ENCODE peak calls at places on chromosome 18, in nine cellular contexts. V is neuronal stem cell; P is left ventricle myocardium superior; F is NCI-H1930; O is H54; I is COR-L47; Q is HT1080; R is T-helper 9 cell; J is activated CD4-positive, alpha-beta T cell treated with anti-CD3 and anti-CD28 coated beads, Interleukin-2, amount 10 ng/mL, durations not matched to agents 7 days and 5 days. Y is an unnamed sample.

GRCh38 chr18:44098551-44099098 is 582.1 kb upstream of the SETBP1 start:
- DNase-seq in V (no peak), P (no peak), F (no peak), O (no peak), I (no peak), Q (peak), R (no peak), J (no peak), Y (peak)

GRCh38 chr18:3741333-3741732 is 291.4 kb downstream of the TGIF1 start:
- DNase-seq in V (no peak), P (no peak), F (no peak), O (no peak), I (no peak), Q (no peak), R (no peak), J (no peak), Y (no peak)

GRCh38 chr18:23154823-23155517 is 19.7 kb downstream of the CABLES1 start:
- DNase-seq in V (no peak), P (no peak), F (no peak), O (no peak), I (no peak), Q (no peak), R (no peak), J (no peak), Y (no peak)

GRCh38 chr18:76806301-76806700 is 16.1 kb upstream of the ZNF236 start:
- DNase-seq in V (no peak), P (no peak), F (no peak), O (no peak), I (no peak), Q (no peak), R (no peak), J (no peak), Y (peak)

GRCh38 chr18:75358928-75359327 is 68.6 kb downstream of the SMIM21 start:
- DNase-seq in V (no peak), P (no peak), F (no peak), O (peak), I (no peak), Q (peak), R (no peak), J (no peak), Y (peak)

GRCh38 chr18:21444465-21445023 is 156.0 kb downstream of the ESCO1 start:
- DNase-seq in V (peak), P (no peak), F (peak), O (no peak), I (peak), Q (peak), R (no peak), J (peak), Y (peak)

GRCh38 chr18:67916142-67916541 is 399.6 kb upstream of the DSEL start:
- DNase-seq in V (no peak), P (no peak), F (no peak), O (no peak), I (no peak), Q (no peak), R (no peak), J (no peak), Y (peak)

GRCh38 chr18:37321578-37322496 is 243.8 kb downstream of the CELF4 start:
- DNase-seq in V (no peak), P (no peak), F (no peak), O (no peak), I (no peak), Q (no peak), R (no peak), J (no peak), Y (no peak)

GRCh38 chr18:11260963-11261441 is 111.6 kb upstream of the PIEZO2 start:
- DNase-seq in V (peak), P (no peak), F (no peak), O (no peak), I (no peak), Q (no peak), R (no peak), J (no peak), Y (no peak)

GRCh38 chr18:3463052-3463451 is 13.1 kb downstream of the TGIF1 start:
- DNase-seq in V (no peak), P (no peak), F (no peak), O (no peak), I (no peak), Q (no peak), R (no peak), J (no peak), Y (no peak)

GRCh38 chr18:78765637-78766281 is 213.9 kb upstream of the SALL3 start:
- DNase-seq in V (no peak), P (no peak), F (no peak), O (no peak), I (no peak), Q (no peak), R (no peak), J (no peak), Y (no peak)

GRCh38 chr18:10045296-10045891 is 131.6 kb downstream of the VAPA start:
- DNase-seq in V (no peak), P (no peak), F (no peak), O (no peak), I (no peak), Q (no peak), R (no peak), J (no peak), Y (no peak)

GRCh38 chr18:37383036-37383788 is 182.4 kb downstream of the CELF4 start:
- DNase-seq in V (no peak), P (no peak), F (no peak), O (no peak), I (no peak), Q (peak), R (no peak), J (no peak), Y (no peak)

GRCh38 chr18:77132369-77133050 is at the start of gene MBP:
- DNase-seq in V (no peak), P (peak), F (peak), O (no peak), I (peak), Q (no peak), R (peak), J (peak), Y (peak)

GRCh38 chr18:49047540-49047939 is 96.8 kb upstream of the SMAD7 start:
- DNase-seq in V (no peak), P (no peak), F (no peak), O (no peak), I (no peak), Q (no peak), R (no peak), J (no peak), Y (no peak)

GRCh38 chr18:21331094-21331493 is 89.1 kb downstream of the GREB1L start:
- DNase-seq in V (no peak), P (no peak), F (no peak), O (no peak), I (no peak), Q (no peak), R (no peak), J (no peak), Y (no peak)

GRCh38 chr18:44090453-44090852 is 590.2 kb upstream of the SETBP1 start:
- DNase-seq in V (no peak), P (no peak), F (no peak), O (no peak), I (no peak), Q (no peak), R (no peak), J (no peak), Y (no peak)

GRCh38 chr18:60466671-60467070 is 94.1 kb upstream of the MC4R start:
- DNase-seq in V (no peak), P (no peak), F (no peak), O (no peak), I (no peak), Q (no peak), R (no peak), J (no peak), Y (no peak)

GRCh38 chr18:43485565-43485964 is 208.3 kb upstream of the SYT4 start:
- DNase-seq in V (no peak), P (no peak), F (no peak), O (no peak), I (no peak), Q (no peak), R (no peak), J (no peak), Y (no peak)

GRCh38 chr18:55206941-55207340 is 247.7 kb upstream of the CCDC68 start:
- DNase-seq in V (no peak), P (no peak), F (no peak), O (no peak), I (no peak), Q (peak), R (no peak), J (no peak), Y (no peak)

GRCh38 chr18:49565656-49566055 is 3.8 kb downstream of the LIPG start:
- DNase-seq in V (no peak), P (peak), F (no peak), O (no peak), I (peak), Q (no peak), R (no peak), J (no peak), Y (no peak)

GRCh38 chr18:67273288-67273687 is 243.2 kb downstream of the DSEL start:
- DNase-seq in V (no peak), P (no peak), F (no peak), O (no peak), I (no peak), Q (no peak), R (no peak), J (no peak), Y (no peak)

GRCh38 chr18:60892855-60893254 is 440.4 kb upstream of the CDH20 start:
- DNase-seq in V (no peak), P (no peak), F (no peak), O (no peak), I (no peak), Q (peak), R (no peak), J (no peak), Y (peak)

GRCh38 chr18:55401638-55402191 is 186.3 kb downstream of the TCF4 start:
- DNase-seq in V (peak), P (no peak), F (no peak), O (no peak), I (no peak), Q (peak), R (no peak), J (no peak), Y (no peak)

GRCh38 chr18:79850731-79851130 is 53.0 kb downstream of the KCNG2 start:
- DNase-seq in V (no peak), P (no peak), F (no peak), O (no peak), I (no peak), Q (no peak), R (no peak), J (no peak), Y (no peak)

GRCh38 chr18:79687806-79688205 is 8.2 kb downstream of the CTDP1 start:
- DNase-seq in V (no peak), P (no peak), F (no peak), O (peak), I (no peak), Q (peak), R (no peak), J (no peak), Y (peak)

GRCh38 chr18:23276456-23276855 is 141.2 kb downstream of the CABLES1 start:
- DNase-seq in V (no peak), P (peak), F (no peak), O (no peak), I (no peak), Q (no peak), R (no peak), J (no peak), Y (no peak)

GRCh38 chr18:8816805-8817204 is 111.4 kb downstream of the MTCL1 start:
- DNase-seq in V (no peak), P (no peak), F (no peak), O (no peak), I (no peak), Q (no peak), R (no peak), J (no peak), Y (no peak)

GRCh38 chr18:50832754-50833153 is 12.9 kb upstream of the MRO start:
- DNase-seq in V (no peak), P (no peak), F (no peak), O (no peak), I (no peak), Q (no peak), R (no peak), J (no peak), Y (no peak)

GRCh38 chr18:65749881-65750280 is 931 bp upstream of the CDH7 start:
- DNase-seq in V (peak), P (no peak), F (no peak), O (no peak), I (no peak), Q (peak), R (no peak), J (no peak), Y (no peak)

GRCh38 chr18:71114550-71115210 is 825.8 kb downstream of the SOCS6 start:
- DNase-seq in V (no peak), P (no peak), F (no peak), O (no peak), I (no peak), Q (no peak), R (no peak), J (no peak), Y (no peak)

GRCh38 chr18:13269599-13270011 is 51.0 kb downstream of the LDLRAD4 start:
- DNase-seq in V (no peak), P (peak), F (no peak), O (no peak), I (no peak), Q (no peak), R (no peak), J (no peak), Y (no peak)

GRCh38 chr18:8705280-8705940 is at the start of gene MTCL1:
- DNase-seq in V (no peak), P (peak), F (no peak), O (peak), I (peak), Q (peak), R (peak), J (peak), Y (peak)

GRCh38 chr18:65750421-65751144 is at the start of gene CDH7:
- DNase-seq in V (peak), P (no peak), F (peak), O (no peak), I (peak), Q (peak), R (no peak), J (no peak), Y (no peak)

GRCh38 chr18:50194623-50195532 is at the start of gene MYO5B:
- DNase-seq in V (peak), P (peak), F (peak), O (no peak), I (peak), Q (peak), R (peak), J (peak), Y (peak)

GRCh38 chr18:76456823-76457222 is 38.2 kb downstream of the ZNF516 start:
- DNase-seq in V (no peak), P (no peak), F (no peak), O (no peak), I (no peak), Q (no peak), R (no peak), J (no peak), Y (no peak)

GRCh38 chr18:35753306-35753910 is 171.9 kb downstream of the GALNT1 start:
- DNase-seq in V (no peak), P (no peak), F (no peak), O (no peak), I (no peak), Q (no peak), R (no peak), J (no peak), Y (peak)

GRCh38 chr18:4035521-4035920 is 419.6 kb downstream of the DLGAP1 start:
- DNase-seq in V (no peak), P (no peak), F (no peak), O (no peak), I (no peak), Q (no peak), R (no peak), J (no peak), Y (no peak)

Y was measured in MCF 10A.